ENCODE peak calls at places on chromosome 12, in five cellular contexts. X is globus pallidus, N is prostate gland, W is cerebellar cortex, O is T-helper 2 cell. B is an unnamed sample.

GRCh38 chr12:52452101-52452500 is at the start of gene KRT6B:
- DNase-seq in W (no peak), O (no peak), X (no peak), N (no peak), B (no peak)

GRCh38 chr12:99223554-99223953 is 424.0 kb upstream of the GARIN6 start:
- DNase-seq in O (no peak), N (no peak), X (no peak), W (no peak), B (no peak)

GRCh38 chr12:25583545-25583944 is 30.5 kb upstream of the LMNTD1 start:
- DNase-seq in W (no peak), O (no peak), X (no peak), N (no peak), B (no peak)

GRCh38 chr12:27573972-27574371 is 50.0 kb downstream of the PPFIBP1 start:
- DNase-seq in N (no peak), O (no peak), X (no peak), W (no peak), B (no peak)

GRCh38 chr12:15855646-15856045 is 26.5 kb upstream of the STRAP start:
- DNase-seq in N (no peak), X (no peak), O (no peak), W (no peak), B (no peak)

GRCh38 chr12:111024205-111024794 is 103.9 kb upstream of the MYL2 start:
- DNase-seq in N (peak; percentile 68), O (no peak), W (peak; percentile 24), X (no peak), B (no peak)

GRCh38 chr12:131330106-131330820 is 376.6 kb downstream of the ADGRD1 start:
- DNase-seq in X (no peak), N (no peak), O (no peak), W (no peak), B (no peak)

GRCh38 chr12:84913151-84913550 is 552 bp upstream of the SLC6A15 start:
- DNase-seq in N (no peak), X (peak; percentile 33), O (no peak), W (peak; percentile 70), B (no peak)

GRCh38 chr12:110349521-110350151 is 53.9 kb downstream of the ANAPC7 start:
- DNase-seq in X (no peak), N (no peak), W (peak; percentile 35), O (peak; percentile 18), B (no peak)

GRCh38 chr12:124761876-124762275 is 101.8 kb downstream of the SCARB1 start:
- DNase-seq in O (no peak), N (no peak), X (no peak), W (no peak), B (no peak)

GRCh38 chr12:71760471-71760870 is 5.8 kb downstream of the RAB21 start:
- DNase-seq in X (no peak), W (no peak), O (no peak), N (no peak), B (no peak)

GRCh38 chr12:129659927-129660326 is 243.9 kb downstream of the TMEM132D start:
- DNase-seq in N (peak; percentile 4), X (no peak), W (no peak), O (no peak), B (peak; percentile 94)

GRCh38 chr12:82963961-82964360 is 277.3 kb downstream of the TMTC2 start:
- DNase-seq in W (peak; percentile 10), O (no peak), X (no peak), N (no peak), B (no peak)

GRCh38 chr12:96091833-96092232 is 56.4 kb upstream of the LTA4H start:
- DNase-seq in N (no peak), O (no peak), X (no peak), W (no peak), B (no peak)

GRCh38 chr12:6314776-6315175 is 4.3 kb downstream of the PLEKHG6 start:
- DNase-seq in W (no peak), N (no peak), X (no peak), O (no peak), B (no peak)

GRCh38 chr12:77435446-77436091 is 370.2 kb upstream of the E2F7 start:
- DNase-seq in W (no peak), X (no peak), N (no peak), O (no peak), B (no peak)

B was measured in retinal pigment epithelial cell.